ENCODE peak calls at places on chromosome 1, in nine cellular contexts. One of them, this sample, is unnamed.

GRCh38 chr1:237166031-237166430 is 124.0 kb downstream of the RYR2 start:
- DNase-seq in SK-N-SH: no peak
- DNase-seq in HCT116: no peak
- DNase-seq in lower lobe of right lung: no peak
- DNase-seq in ovary: no peak
- DNase-seq in CD8-positive, alpha-beta T cell: no peak
- DNase-seq in esophagus muscularis mucosa: no peak
- DNase-seq in fibroblast of lung: no peak
- DNase-seq in DND-41: no peak
- DNase-seq in this sample: no peak

GRCh38 chr1:51607676-51608075 is 9.2 kb upstream of the OSBPL9 start:
- DNase-seq in SK-N-SH: no peak
- DNase-seq in HCT116: no peak
- DNase-seq in lower lobe of right lung: no peak
- DNase-seq in ovary: no peak
- DNase-seq in CD8-positive, alpha-beta T cell: no peak
- DNase-seq in esophagus muscularis mucosa: no peak
- DNase-seq in fibroblast of lung: peak; percentile 62
- DNase-seq in DND-41: no peak
- DNase-seq in this sample: no peak

GRCh38 chr1:12594966-12595838 is 22.8 kb downstream of the DHRS3 start:
- DNase-seq in SK-N-SH: peak; percentile 90
- DNase-seq in HCT116: no peak
- DNase-seq in lower lobe of right lung: peak; percentile 77
- DNase-seq in ovary: peak; percentile 69
- DNase-seq in CD8-positive, alpha-beta T cell: no peak
- DNase-seq in esophagus muscularis mucosa: peak; percentile 94
- DNase-seq in fibroblast of lung: peak; percentile 68
- DNase-seq in DND-41: no peak
- DNase-seq in this sample: peak; percentile 79

GRCh38 chr1:202105571-202106339 is 17.0 kb upstream of the GPR37L1 start:
- DNase-seq in SK-N-SH: no peak
- DNase-seq in HCT116: peak; percentile 88
- DNase-seq in lower lobe of right lung: no peak
- DNase-seq in ovary: no peak
- DNase-seq in CD8-positive, alpha-beta T cell: no peak
- DNase-seq in esophagus muscularis mucosa: no peak
- DNase-seq in fibroblast of lung: peak; percentile 40
- DNase-seq in DND-41: no peak
- DNase-seq in this sample: peak; percentile 56

GRCh38 chr1:54803761-54804470 is 2.8 kb upstream of the TTC22 start:
- DNase-seq in SK-N-SH: no peak
- DNase-seq in HCT116: no peak
- DNase-seq in lower lobe of right lung: peak; percentile 26
- DNase-seq in ovary: peak; percentile 33
- DNase-seq in CD8-positive, alpha-beta T cell: no peak
- DNase-seq in esophagus muscularis mucosa: no peak
- DNase-seq in fibroblast of lung: peak; percentile 28
- DNase-seq in DND-41: no peak
- DNase-seq in this sample: no peak

GRCh38 chr1:245875581-245876263 is 631.4 kb downstream of the SMYD3 start:
- DNase-seq in SK-N-SH: peak; percentile 33
- DNase-seq in HCT116: no peak
- DNase-seq in lower lobe of right lung: no peak
- DNase-seq in ovary: no peak
- DNase-seq in CD8-positive, alpha-beta T cell: no peak
- DNase-seq in esophagus muscularis mucosa: no peak
- DNase-seq in fibroblast of lung: no peak
- DNase-seq in DND-41: no peak
- DNase-seq in this sample: no peak

GRCh38 chr1:18921506-18922251 is 19.3 kb upstream of the ALDH4A1 start:
- DNase-seq in SK-N-SH: no peak
- DNase-seq in HCT116: no peak
- DNase-seq in lower lobe of right lung: no peak
- DNase-seq in ovary: no peak
- DNase-seq in CD8-positive, alpha-beta T cell: no peak
- DNase-seq in esophagus muscularis mucosa: no peak
- DNase-seq in fibroblast of lung: no peak
- DNase-seq in DND-41: no peak
- DNase-seq in this sample: no peak

GRCh38 chr1:22527122-22527521 is 36.2 kb upstream of the EPHA8 start:
- DNase-seq in SK-N-SH: peak; percentile 75
- DNase-seq in HCT116: no peak
- DNase-seq in lower lobe of right lung: no peak
- DNase-seq in ovary: no peak
- DNase-seq in CD8-positive, alpha-beta T cell: no peak
- DNase-seq in esophagus muscularis mucosa: no peak
- DNase-seq in fibroblast of lung: no peak
- DNase-seq in DND-41: no peak
- DNase-seq in this sample: no peak

GRCh38 chr1:167532964-167533824 is 14.9 kb upstream of the CD247 start:
- DNase-seq in SK-N-SH: no peak
- DNase-seq in HCT116: no peak
- DNase-seq in lower lobe of right lung: no peak
- DNase-seq in ovary: no peak
- DNase-seq in CD8-positive, alpha-beta T cell: no peak
- DNase-seq in esophagus muscularis mucosa: peak; percentile 55
- DNase-seq in fibroblast of lung: no peak
- DNase-seq in DND-41: no peak
- DNase-seq in this sample: no peak

GRCh38 chr1:218660678-218661053 is 315.5 kb downstream of the TGFB2 start:
- DNase-seq in SK-N-SH: no peak
- DNase-seq in HCT116: peak; percentile 81
- DNase-seq in lower lobe of right lung: no peak
- DNase-seq in ovary: no peak
- DNase-seq in CD8-positive, alpha-beta T cell: no peak
- DNase-seq in esophagus muscularis mucosa: no peak
- DNase-seq in fibroblast of lung: peak; percentile 76
- DNase-seq in DND-41: no peak
- DNase-seq in this sample: peak; percentile 86

DNA sequence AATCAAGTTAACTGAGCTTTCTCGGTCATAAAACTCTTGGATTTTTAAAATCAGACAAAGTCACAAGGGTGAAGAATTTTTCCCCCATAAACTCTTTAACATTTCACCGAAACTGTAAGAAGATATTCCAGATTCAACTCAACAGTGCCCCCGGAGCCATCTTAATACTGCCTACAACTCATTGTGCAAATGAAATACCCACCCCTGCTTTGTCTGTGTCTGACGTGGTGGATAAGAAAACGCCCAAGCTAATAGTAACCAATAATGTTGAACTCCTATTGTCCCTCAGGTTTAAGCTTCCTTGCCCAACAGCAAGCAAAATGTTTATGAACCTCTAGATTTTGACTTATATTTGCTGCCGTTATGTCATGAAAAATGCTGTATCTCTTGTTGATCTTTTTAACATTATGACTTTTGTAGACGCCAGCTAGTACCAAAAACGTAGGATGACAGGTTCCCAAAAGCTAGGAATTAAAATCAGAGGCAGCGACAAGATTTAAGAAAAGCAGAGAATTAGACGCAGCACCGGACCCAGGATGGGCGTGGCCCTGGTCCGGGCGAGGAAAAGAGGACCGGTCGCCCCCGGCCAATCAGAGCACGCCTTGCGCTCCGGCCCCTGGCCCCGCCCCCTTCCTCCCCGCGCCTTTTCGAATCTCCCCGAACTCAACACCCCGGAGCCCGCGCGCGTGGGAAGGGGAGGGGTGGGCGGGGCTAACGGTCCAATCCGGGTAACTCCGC is 1.1 kb downstream of the STMN1 start:
- DNase-seq in SK-N-SH: peak; percentile 94
- DNase-seq in HCT116: peak; percentile 78
- DNase-seq in lower lobe of right lung: peak; percentile 96
- DNase-seq in ovary: peak; percentile 98
- DNase-seq in CD8-positive, alpha-beta T cell: peak; percentile 78
- DNase-seq in esophagus muscularis mucosa: peak; percentile 99
- DNase-seq in fibroblast of lung: peak; percentile 89
- DNase-seq in DND-41: peak; percentile 98
- DNase-seq in this sample: peak; percentile 52
- TF ChIP-seq CTCF in SK-N-SH: peak; percentile 51
- TF ChIP-seq CTCF in HCT116: peak; percentile 17
- TF ChIP-seq CTCF in lower lobe of right lung: no peak
- TF ChIP-seq CTCF in ovary: no peak
- TF ChIP-seq CTCF in CD8-positive, alpha-beta T cell: peak; percentile 11
- TF ChIP-seq CTCF in esophagus muscularis mucosa: no peak
- TF ChIP-seq CTCF in fibroblast of lung: no peak
- TF ChIP-seq CTCF in DND-41: peak; percentile 38
- TF ChIP-seq CTCF in this sample: peak; percentile 15

GRCh38 chr1:150516616-150517015 is 1.1 kb downstream of the FALEC start:
- DNase-seq in SK-N-SH: no peak
- DNase-seq in HCT116: no peak
- DNase-seq in lower lobe of right lung: no peak
- DNase-seq in ovary: no peak
- DNase-seq in CD8-positive, alpha-beta T cell: no peak
- DNase-seq in esophagus muscularis mucosa: no peak
- DNase-seq in fibroblast of lung: no peak
- DNase-seq in DND-41: no peak
- DNase-seq in this sample: no peak

GRCh38 chr1:150514260-150514659 is 1.3 kb upstream of the FALEC start:
- DNase-seq in SK-N-SH: no peak
- DNase-seq in HCT116: no peak
- DNase-seq in lower lobe of right lung: no peak
- DNase-seq in ovary: no peak
- DNase-seq in CD8-positive, alpha-beta T cell: no peak
- DNase-seq in esophagus muscularis mucosa: no peak
- DNase-seq in fibroblast of lung: no peak
- DNase-seq in DND-41: no peak
- DNase-seq in this sample: no peak

GRCh38 chr1:150516050-150516591 is 569 bp downstream of the FALEC start:
- DNase-seq in SK-N-SH: peak; percentile 44
- DNase-seq in HCT116: no peak
- DNase-seq in lower lobe of right lung: no peak
- DNase-seq in ovary: no peak
- DNase-seq in CD8-positive, alpha-beta T cell: no peak
- DNase-seq in esophagus muscularis mucosa: no peak
- DNase-seq in fibroblast of lung: no peak
- DNase-seq in DND-41: peak; percentile 40
- DNase-seq in this sample: no peak

GRCh38 chr1:150514913-150515327 is 632 bp upstream of the FALEC start:
- DNase-seq in SK-N-SH: no peak
- DNase-seq in HCT116: no peak
- DNase-seq in lower lobe of right lung: no peak
- DNase-seq in ovary: no peak
- DNase-seq in CD8-positive, alpha-beta T cell: no peak
- DNase-seq in esophagus muscularis mucosa: no peak
- DNase-seq in fibroblast of lung: no peak
- DNase-seq in DND-41: no peak
- DNase-seq in this sample: no peak

DNA sequence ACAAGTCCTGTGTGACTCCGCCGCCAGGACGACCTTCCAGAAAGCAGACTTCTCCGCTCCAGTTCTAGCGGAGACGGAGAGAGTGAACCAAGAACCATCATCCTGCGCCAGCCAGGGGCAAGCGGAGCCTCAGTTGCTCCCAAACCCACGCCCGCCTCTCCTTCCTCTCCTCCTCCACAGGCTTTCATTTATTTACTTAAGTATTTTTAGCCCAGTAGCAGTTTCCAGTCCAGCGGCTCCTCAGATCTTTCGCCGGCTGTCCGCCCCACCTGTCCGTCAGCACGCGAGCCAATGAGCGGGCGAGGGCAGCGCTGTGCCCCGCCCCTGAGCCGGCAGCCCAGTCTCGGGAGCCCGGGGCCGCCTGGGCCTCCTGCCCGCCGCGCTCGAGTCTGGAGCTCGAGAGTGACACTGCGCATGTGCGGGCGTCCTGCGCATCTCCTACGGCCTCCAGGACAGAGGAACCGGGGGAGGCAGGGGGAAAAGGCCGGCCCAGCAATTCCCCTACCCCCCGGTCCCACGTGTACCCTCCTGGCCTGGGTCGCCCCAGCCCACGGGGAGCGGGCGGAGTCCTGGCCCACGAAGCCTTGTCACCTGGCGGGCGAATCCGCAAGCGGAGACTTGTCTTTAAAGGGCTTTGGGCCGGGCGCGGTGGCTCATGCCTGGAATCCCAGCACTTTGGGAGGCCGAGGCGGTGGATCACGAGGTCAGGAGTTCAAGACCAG is at the start of gene FALEC:
- DNase-seq in SK-N-SH: peak; percentile 99
- DNase-seq in HCT116: peak; percentile 87
- DNase-seq in lower lobe of right lung: peak; percentile 99
- DNase-seq in ovary: peak; percentile 97
- DNase-seq in CD8-positive, alpha-beta T cell: peak; percentile 76
- DNase-seq in esophagus muscularis mucosa: peak; percentile 97
- DNase-seq in fibroblast of lung: peak; percentile 95
- DNase-seq in DND-41: peak; percentile 91
- DNase-seq in this sample: peak; percentile 74
- H3K4me3 ChIP-seq in SK-N-SH: peak within 1 kb of the TSS; percentile 70
- H3K4me3 ChIP-seq in HCT116: peak within 1 kb of the TSS; percentile 63
- H3K4me3 ChIP-seq in lower lobe of right lung: peak within 1 kb of the TSS; percentile 76
- H3K4me3 ChIP-seq in ovary: peak within 1 kb of the TSS; percentile 60
- H3K4me3 ChIP-seq in CD8-positive, alpha-beta T cell: peak within 1 kb of the TSS; percentile 89
- H3K4me3 ChIP-seq in esophagus muscularis mucosa: peak within 1 kb of the TSS; percentile 70
- H3K4me3 ChIP-seq in fibroblast of lung: peak within 1 kb of the TSS; percentile 73
- H3K4me3 ChIP-seq in DND-41: peak within 1 kb of the TSS; percentile 94
- H3K4me3 ChIP-seq in this sample: peak within 1 kb of the TSS; percentile 62

DNA sequence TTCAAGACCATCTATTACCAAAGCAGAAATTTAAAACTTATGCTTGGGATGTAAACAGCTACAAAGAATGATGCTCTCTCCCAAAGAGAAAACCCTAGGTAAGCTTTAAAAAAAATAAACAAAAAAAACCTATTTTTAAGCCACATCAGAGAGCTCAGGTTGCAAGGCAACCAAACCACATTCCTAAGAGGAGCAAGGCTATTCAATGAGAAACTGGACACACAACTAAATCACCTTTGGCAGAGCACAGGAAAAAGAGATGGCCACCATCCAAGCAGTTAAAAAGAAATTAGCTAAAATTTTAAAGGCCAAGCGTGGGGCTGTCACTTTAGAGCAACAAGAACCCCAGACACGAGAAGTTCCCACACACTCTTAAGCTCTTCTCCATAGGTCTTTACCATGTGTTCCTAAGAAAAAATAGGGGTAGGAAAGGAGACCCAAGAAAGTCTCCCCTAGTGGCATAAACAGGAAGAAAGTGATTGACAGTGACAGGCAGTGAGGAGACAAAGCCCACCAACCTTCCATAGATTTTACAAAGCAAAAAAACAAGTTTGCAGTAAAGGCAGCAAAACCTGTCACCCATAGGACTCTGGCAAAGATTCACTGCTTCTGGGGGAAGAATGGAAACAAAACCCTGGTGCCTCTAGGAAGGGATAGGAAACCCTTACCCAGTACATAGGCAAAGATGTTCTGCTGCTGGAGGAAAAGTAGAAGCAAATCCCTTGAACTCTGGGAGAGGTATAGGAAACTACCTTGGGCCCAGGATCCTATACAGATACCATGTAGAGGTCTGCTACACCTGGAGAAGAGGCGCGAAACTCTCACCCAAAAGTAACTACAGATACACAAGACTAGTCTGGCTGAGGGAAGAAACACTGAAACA is 68.5 kb downstream of the FOXJ3 start:
- DNase-seq in SK-N-SH: no peak
- DNase-seq in HCT116: no peak
- DNase-seq in lower lobe of right lung: no peak
- DNase-seq in ovary: no peak
- DNase-seq in CD8-positive, alpha-beta T cell: no peak
- DNase-seq in esophagus muscularis mucosa: no peak
- DNase-seq in fibroblast of lung: no peak
- DNase-seq in DND-41: no peak
- DNase-seq in this sample: no peak
- TF ChIP-seq CTCF in SK-N-SH: no peak
- TF ChIP-seq CTCF in HCT116: peak; percentile 28
- TF ChIP-seq CTCF in lower lobe of right lung: no peak
- TF ChIP-seq CTCF in ovary: no peak
- TF ChIP-seq CTCF in CD8-positive, alpha-beta T cell: no peak
- TF ChIP-seq CTCF in esophagus muscularis mucosa: no peak
- TF ChIP-seq CTCF in fibroblast of lung: no peak
- TF ChIP-seq CTCF in DND-41: peak; percentile 16
- TF ChIP-seq CTCF in this sample: no peak

GRCh38 chr1:38783659-38784229 is 75.8 kb downstream of the RRAGC start:
- DNase-seq in SK-N-SH: peak; percentile 37
- DNase-seq in HCT116: no peak
- DNase-seq in lower lobe of right lung: no peak
- DNase-seq in ovary: no peak
- DNase-seq in CD8-positive, alpha-beta T cell: no peak
- DNase-seq in esophagus muscularis mucosa: no peak
- DNase-seq in fibroblast of lung: no peak
- DNase-seq in DND-41: no peak
- DNase-seq in this sample: no peak
- H3K4me3 ChIP-seq in SK-N-SH: peak overlapping the region; percentile 34
- H3K4me3 ChIP-seq in HCT116: no peak overlapping the region
- H3K4me3 ChIP-seq in lower lobe of right lung: no peak overlapping the region
- H3K4me3 ChIP-seq in ovary: no peak overlapping the region
- H3K4me3 ChIP-seq in CD8-positive, alpha-beta T cell: no peak overlapping the region
- H3K4me3 ChIP-seq in esophagus muscularis mucosa: no peak overlapping the region
- H3K4me3 ChIP-seq in fibroblast of lung: no peak overlapping the region
- H3K4me3 ChIP-seq in DND-41: no peak overlapping the region
- H3K4me3 ChIP-seq in this sample: no peak overlapping the region

This sample was measured in retinal pigment epithelial cell.